ENCODE peak calls at places on chromosomes 2 and 18, in seven cellular contexts. V is erythroblast; M is naive thymus-derived CD8-positive, alpha-beta T cell; T is hypothalamus; B is ovary; F is astrocyte of the spinal cord; Z is BE2C. W is an unnamed sample.
A peak's percentile ranks its signal among the peaks of the same experiment; 100 is the strongest.

GRCh38 chr2:33441235-33441810 is 35.1 kb upstream of the RASGRP3 start:
- DNase-seq in M (no peak), B (no peak), F (peak; percentile 75), T (peak; percentile 4), V (peak; percentile 61), Z (peak; percentile 28), W (no peak)

GRCh38 chr18:22167471-22168151 is 1.8 kb upstream of the GATA6 start:
- DNase-seq in M (no peak), B (peak; percentile 64), Z (no peak), T (no peak), V (no peak), F (peak; percentile 71), W (no peak)

GRCh38 chr2:18991177-18992168 is 366.9 kb downstream of the OSR1 start:
- DNase-seq in F (peak; percentile 74), Z (no peak), M (no peak), B (peak; percentile 12), V (no peak), T (peak; percentile 2), W (no peak)

GRCh38 chr2:240368746-240369724 is 66.4 kb upstream of the GPC1 start:
- DNase-seq in T (no peak), V (no peak), Z (no peak), M (no peak), F (no peak), B (peak; percentile 38), W (no peak)

GRCh38 chr2:110645616-110646015 is 32.2 kb downstream of the BUB1 start:
- DNase-seq in V (no peak), F (no peak), T (no peak), M (no peak), Z (no peak), B (no peak), W (no peak)

GRCh38 chr2:124145982-124146381 is 120.9 kb downstream of the CNTNAP5 start:
- DNase-seq in B (no peak), V (no peak), Z (no peak), T (no peak), M (no peak), F (no peak), W (no peak)

GRCh38 chr2:11121099-11121822 is 34.0 kb upstream of the SLC66A3 start:
- DNase-seq in Z (no peak), B (no peak), T (no peak), F (no peak), M (no peak), V (no peak), W (no peak)

GRCh38 chr18:60196818-60197217 is 175.8 kb downstream of the MC4R start:
- DNase-seq in Z (no peak), F (no peak), T (no peak), V (no peak), M (no peak), B (no peak), W (no peak)

GRCh38 chr2:118721817-118722551 is 125.5 kb downstream of the EN1 start:
- DNase-seq in V (no peak), F (no peak), Z (no peak), M (no peak), B (no peak), T (no peak), W (no peak)

GRCh38 chr2:21939961-21940360 is 816.2 kb downstream of the TDRD15 start:
- DNase-seq in F (no peak), B (no peak), M (no peak), V (no peak), Z (no peak), T (no peak), W (no peak)

GRCh38 chr2:109382946-109383345 is 230.8 kb downstream of the SEPTIN10 start:
- DNase-seq in V (peak; percentile 18), B (peak; percentile 18), Z (no peak), T (no peak), F (peak; percentile 64), M (peak; percentile 32), W (no peak)

GRCh38 chr2:169462896-169463695 is 16.2 kb upstream of the BBS5 start:
- DNase-seq in B (no peak), T (no peak), Z (no peak), F (peak; percentile 91), V (no peak), M (no peak), W (no peak)

GRCh38 chr2:109275120-109276040 is 146.4 kb downstream of the SH3RF3 start:
- DNase-seq in V (peak; percentile 37), Z (no peak), M (no peak), T (no peak), F (no peak), B (no peak), W (no peak)

GRCh38 chr18:27604583-27604982 is 419.5 kb upstream of the CHST9 start:
- DNase-seq in V (no peak), B (no peak), M (no peak), F (peak; percentile 37), T (no peak), Z (no peak), W (no peak)

GRCh38 chr18:76657911-76658475 is 163.0 kb upstream of the ZNF516 start:
- DNase-seq in T (no peak), F (no peak), V (no peak), B (no peak), Z (no peak), M (no peak), W (no peak)

GRCh38 chr18:55651236-55651635 is 63.2 kb upstream of the TCF4 start:
- DNase-seq in T (no peak), M (no peak), B (no peak), V (no peak), F (no peak), Z (no peak), W (no peak)

GRCh38 chr2:40213071-40213470 is 238.8 kb downstream of the SLC8A1 start:
- DNase-seq in M (no peak), B (no peak), Z (no peak), F (peak; percentile 56), V (no peak), T (no peak), W (no peak)

GRCh38 chr2:62998949-62999348 is 51.7 kb upstream of the OTX1 start:
- DNase-seq in T (no peak), B (no peak), V (peak; percentile 29), F (peak; percentile 8), M (no peak), Z (no peak), W (no peak)

GRCh38 chr18:26290388-26290787 is 64.1 kb downstream of the TAF4B start:
- DNase-seq in V (no peak), B (no peak), Z (no peak), F (no peak), T (no peak), M (no peak), W (no peak)

GRCh38 chr2:1097086-1097485 is 146.4 kb downstream of the SNTG2 start:
- DNase-seq in M (no peak), F (no peak), T (no peak), B (no peak), Z (no peak), V (no peak), W (no peak)

GRCh38 chr18:26863122-26863879 is 2.2 kb downstream of the AQP4 start:
- DNase-seq in B (peak; percentile 54), V (no peak), T (no peak), Z (peak; percentile 40), M (no peak), F (no peak), W (peak; percentile 44)

GRCh38 chr2:9045595-9045994 is 42.1 kb upstream of the MBOAT2 start:
- DNase-seq in F (no peak), V (no peak), M (no peak), B (no peak), Z (no peak), T (no peak), W (no peak)

GRCh38 chr18:48358868-48359267 is 50.3 kb downstream of the ZBTB7C start:
- DNase-seq in M (no peak), B (peak; percentile 3), T (no peak), Z (no peak), F (no peak), V (no peak), W (no peak)

GRCh38 chr18:45275367-45276113 is 339.7 kb upstream of the SLC14A2 start:
- DNase-seq in V (peak; percentile 70), F (peak; percentile 42), T (no peak), B (no peak), M (no peak), Z (no peak), W (no peak)

GRCh38 chr2:118460425-118460824 is 372.2 kb downstream of the INSIG2 start:
- DNase-seq in T (no peak), B (no peak), V (no peak), F (no peak), Z (no peak), M (no peak), W (no peak)

GRCh38 chr2:240162531-240162930 is 22.1 kb upstream of the OTOS start:
- DNase-seq in V (no peak), F (no peak), M (no peak), B (no peak), Z (no peak), T (no peak), W (no peak)

GRCh38 chr2:61816480-61817355 is 37.1 kb downstream of the FAM161A start:
- DNase-seq in T (no peak), B (no peak), V (no peak), F (no peak), M (no peak), Z (no peak), W (no peak)

GRCh38 chr2:207385903-207386302 is 143.9 kb upstream of the CREB1 start:
- DNase-seq in M (no peak), F (peak; percentile 80), V (no peak), Z (no peak), T (no peak), B (no peak), W (no peak)

GRCh38 chr2:187329586-187329985 is 118.5 kb downstream of the CALCRL start:
- DNase-seq in B (no peak), V (no peak), F (no peak), M (no peak), T (no peak), Z (no peak), W (no peak)

GRCh38 chr2:58428553-58429284 is 187.6 kb upstream of the FANCL start:
- DNase-seq in V (peak; percentile 12), F (peak; percentile 8), B (peak; percentile 13), M (no peak), Z (peak; percentile 6), T (peak; percentile 63), W (peak; percentile 58)

GRCh38 chr18:295756-296155 is 27.9 kb upstream of the THOC1 start:
- DNase-seq in B (no peak), M (no peak), T (no peak), Z (no peak), F (peak; percentile 8), V (no peak), W (no peak)

GRCh38 chr18:3983351-3983969 is 471.6 kb downstream of the DLGAP1 start:
- DNase-seq in T (no peak), F (peak; percentile 93), Z (no peak), V (peak; percentile 59), M (no peak), B (no peak), W (no peak)

GRCh38 chr18:22309191-22309590 is 108.5 kb downstream of the CTAGE1 start:
- DNase-seq in V (no peak), F (peak; percentile 41), B (no peak), M (no peak), T (no peak), Z (no peak), W (no peak)

GRCh38 chr2:172672999-172673726 is 62.5 kb upstream of the RAPGEF4 start:
- DNase-seq in Z (no peak), V (no peak), M (no peak), B (no peak), T (no peak), F (no peak), W (no peak)

GRCh38 chr18:2009957-2010697 is 561.2 kb downstream of the METTL4 start:
- DNase-seq in M (no peak), V (no peak), F (no peak), T (no peak), Z (no peak), B (no peak), W (no peak)

GRCh38 chr18:23972416-23972815 is 42.1 kb upstream of the TTC39C start:
- DNase-seq in F (no peak), T (no peak), Z (no peak), M (no peak), V (no peak), B (no peak), W (no peak)

GRCh38 chr2:24825883-24826800 is 32.9 kb downstream of the CENPO start:
- DNase-seq in M (no peak), F (no peak), V (no peak), Z (no peak), T (no peak), B (no peak), W (no peak)